ENCODE peak calls at places on chromosomes 2 and 18, in four cellular contexts. C is transverse colon; J is CD8-positive, alpha-beta memory T cell; M is breast epithelium. D is an unnamed sample.

GRCh38 chr18:9068346-9068745 is 34.2 kb upstream of the NDUFV2 start:
- DNase-seq in C (no peak), M (no peak), J (no peak), D (no peak)

GRCh38 chr2:188280811-188281222 is 10.9 kb upstream of the GULP1 start:
- DNase-seq in C (no peak), J (no peak), M (no peak), D (no peak)

GRCh38 chr2:112730791-112731190 is 10.0 kb downstream of the NT5DC4 start:
- DNase-seq in M (no peak), C (no peak), J (no peak), D (no peak)

GRCh38 chr2:141782574-141782973 is 348.2 kb downstream of the LRP1B start:
- DNase-seq in J (no peak), M (no peak), C (no peak), D (no peak)

GRCh38 chr2:80247339-80247738 is 57.2 kb downstream of the LRRTM1 start:
- DNase-seq in M (no peak), C (no peak), J (no peak), D (no peak)

GRCh38 chr2:129813404-129813803 is 166.1 kb upstream of the RAB6C start:
- DNase-seq in J (no peak), C (no peak), M (no peak), D (no peak)

GRCh38 chr2:13822365-13822764 is 810.2 kb upstream of the LRATD1 start:
- DNase-seq in M (no peak), J (no peak), C (no peak), D (no peak)

GRCh38 chr2:196750291-196750923 is 49.1 kb downstream of the GTF3C3 start:
- DNase-seq in M (no peak), C (no peak), J (no peak), D (no peak)

GRCh38 chr18:47080872-47081271 is 45.5 kb upstream of the ELOA2 start:
- DNase-seq in J (no peak), M (no peak), C (no peak), D (no peak)

GRCh38 chr2:71306762-71307161 is 24.8 kb upstream of the ZNF638 start:
- DNase-seq in C (no peak), J (no peak), M (no peak), D (no peak)

GRCh38 chr2:62705859-62706720 is 577 bp downstream of the EHBP1 start:
- DNase-seq in C (peak; percentile 67), M (no peak), J (no peak), D (peak; percentile 63)

GRCh38 chr2:104846955-104847820 is 6.7 kb upstream of the POU3F3 start:
- DNase-seq in M (no peak), C (no peak), J (no peak), D (no peak)

GRCh38 chr2:104845552-104845931 is 8.4 kb upstream of the POU3F3 start:
- DNase-seq in M (no peak), J (no peak), C (no peak), D (no peak)

GRCh38 chr2:158786897-158787296 is 8.2 kb upstream of the DAPL1 start:
- DNase-seq in C (no peak), J (no peak), M (no peak), D (no peak)

DNA sequence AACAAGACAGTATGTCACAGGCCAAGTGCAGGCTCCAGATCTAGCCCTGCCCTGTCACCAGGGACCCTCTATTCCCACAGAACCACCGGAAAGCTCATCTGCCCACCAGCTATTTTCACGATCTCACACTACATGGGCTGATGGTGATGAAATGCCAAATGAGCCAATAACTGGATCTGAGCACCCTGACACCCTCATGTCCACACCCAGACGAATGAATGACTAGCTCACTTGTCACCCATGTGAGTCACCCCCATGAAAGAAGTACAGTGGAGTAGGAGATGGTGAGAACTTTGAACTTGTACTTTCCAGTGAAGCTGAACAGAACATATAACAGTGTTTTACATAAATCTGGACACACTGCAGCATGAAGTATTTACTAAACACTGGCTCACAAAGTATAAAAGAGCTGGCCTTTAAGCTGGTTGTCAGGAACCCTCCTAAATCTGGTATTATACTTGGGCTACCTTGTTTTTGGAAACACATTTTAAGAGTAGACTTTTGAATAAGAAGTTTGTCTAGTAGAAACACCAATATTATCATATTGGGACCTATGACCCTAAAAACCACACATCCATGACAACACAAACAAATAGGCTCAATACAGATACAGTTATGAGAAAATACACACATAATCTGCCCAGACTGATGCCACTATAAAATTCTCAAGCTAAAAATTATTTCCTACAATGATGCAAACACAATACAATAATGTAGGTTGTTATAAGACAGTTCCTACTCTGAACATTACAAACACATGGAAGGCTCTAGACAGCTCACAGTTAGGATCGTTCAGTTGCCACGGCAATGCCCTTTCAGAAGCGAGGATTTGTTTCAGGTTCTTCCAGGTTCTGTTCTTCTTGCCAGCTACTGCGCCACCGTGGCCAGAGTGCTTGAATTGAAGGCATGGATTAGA is 19.0 kb downstream of the INO80C start:
- DNase-seq in M (no peak), J (no peak), C (peak; percentile 43), D (no peak)
- H3K4me1 ChIP-seq in M (no peaks in the 10 kb centered on the region), J (no peaks in the 10 kb centered on the region), C (peaks cover 54% of the 10 kb centered on the region), D (no peaks in the 10 kb centered on the region)

DNA sequence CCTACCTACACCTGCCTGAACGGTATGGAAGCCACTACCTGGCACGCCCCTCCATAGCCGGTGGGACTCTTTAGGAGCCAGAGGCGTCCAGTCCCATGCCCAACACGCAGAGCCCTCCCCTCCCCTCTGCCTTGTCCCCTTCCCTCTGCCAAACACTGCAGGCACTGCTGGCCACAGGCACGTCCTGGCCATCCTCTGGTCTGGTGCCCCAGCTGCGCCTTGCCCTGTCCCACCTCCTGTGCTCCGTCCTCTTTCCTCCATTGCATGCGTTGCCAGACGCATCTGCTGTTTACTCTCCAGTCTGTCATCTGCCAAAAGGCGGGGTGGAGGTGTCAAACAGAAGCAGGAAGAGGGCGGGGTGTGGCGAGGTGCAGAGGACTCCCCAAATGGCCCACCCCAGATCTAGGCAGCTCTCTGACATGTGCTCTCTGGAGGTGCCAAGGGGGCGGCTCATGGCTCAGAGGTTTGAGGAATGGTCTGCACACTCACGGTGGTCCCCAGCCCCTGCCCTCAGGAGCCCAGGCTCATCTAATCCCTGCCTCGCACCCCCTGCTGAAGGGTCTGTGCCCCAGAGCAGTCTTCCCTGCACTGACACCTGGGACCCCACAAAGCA is 45.1 kb downstream of the HS6ST1 start:
- DNase-seq in M (no peak), C (no peak), J (peak; percentile 70), D (no peak)
- H3K4me1 ChIP-seq in M (no peaks in the 10 kb centered on the region), C (peaks cover 15% of the 10 kb centered on the region), J (peaks cover 6% of the 10 kb centered on the region), D (no peaks in the 10 kb centered on the region)

DNA sequence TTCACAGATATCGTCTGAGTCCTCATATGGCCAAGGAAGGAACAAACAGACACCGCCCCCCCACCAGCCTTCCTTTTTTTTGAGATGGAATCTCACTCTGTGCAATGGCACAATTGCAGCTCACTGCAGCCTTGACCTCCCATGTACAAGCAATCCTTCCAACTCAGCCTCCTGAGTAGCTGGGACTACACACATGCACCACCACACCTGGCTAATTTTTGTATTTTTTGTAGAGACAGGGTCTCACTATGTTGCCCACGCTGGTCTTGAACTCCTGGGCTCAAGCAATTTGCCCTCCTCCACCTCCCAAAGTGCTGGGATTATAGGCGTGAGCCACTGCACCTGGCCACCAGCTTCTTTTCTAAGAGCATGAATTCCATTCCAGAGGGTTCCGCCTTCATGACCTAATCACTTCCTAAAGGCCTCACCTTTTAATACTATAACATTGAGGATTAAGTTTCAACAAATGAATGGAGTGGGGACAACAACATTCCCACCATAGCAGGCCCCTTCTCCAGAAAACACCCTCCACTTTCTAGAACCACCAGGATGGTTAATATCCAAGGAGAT is 2.2 kb upstream of the TMBIM1 start:
- DNase-seq in J (no peak), C (no peak), M (no peak), D (no peak)
- H3K4me1 ChIP-seq in J (peaks cover 38% of the 10 kb centered on the region), C (peaks cover 50% of the 10 kb centered on the region), M (no peaks in the 10 kb centered on the region), D (no peaks in the 10 kb centered on the region)

DNA sequence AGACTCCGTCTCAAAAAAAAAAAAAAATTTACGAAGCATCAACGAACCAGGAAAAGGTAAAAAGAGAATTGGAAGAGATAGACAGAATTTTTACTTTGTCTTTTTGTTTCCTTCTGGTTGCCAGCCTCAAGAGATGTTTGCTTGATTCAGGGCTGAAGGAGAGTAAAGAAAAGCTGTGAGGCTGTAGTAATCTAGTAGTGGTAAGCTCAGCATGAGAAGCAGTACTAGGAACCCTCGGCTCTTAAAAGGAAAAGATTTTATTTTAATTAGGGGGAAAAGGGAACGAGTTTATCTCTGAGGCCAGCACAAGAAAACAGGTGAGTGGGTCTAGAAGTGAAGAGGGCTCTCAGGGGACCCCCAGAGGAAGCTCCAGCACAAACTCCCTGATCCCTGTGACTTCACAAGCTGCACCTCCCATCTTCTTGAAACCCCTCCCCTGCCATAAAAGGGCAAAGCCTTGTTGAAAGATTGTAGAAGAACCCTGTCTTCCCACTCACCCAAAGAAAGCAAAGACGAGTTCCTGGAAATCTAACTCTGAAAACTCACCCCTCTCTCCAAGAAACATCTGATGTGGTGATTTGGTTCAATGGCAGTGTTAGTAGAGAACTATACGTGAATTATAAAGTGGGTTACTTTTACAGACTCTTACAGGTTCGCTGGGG is 8.6 kb downstream of the RBMS1 start:
- DNase-seq in C (no peak), J (no peak), M (no peak), D (peak; percentile 72)
- H3K4me1 ChIP-seq in C (peaks cover 14% of the 10 kb centered on the region), J (peaks cover 73% of the 10 kb centered on the region), M (no peaks in the 10 kb centered on the region), D (peaks cover 50% of the 10 kb centered on the region)

GRCh38 chr2:10368491-10369231 is 66.0 kb downstream of the HPCAL1 start:
- DNase-seq in C (no peak), M (no peak), J (no peak), D (no peak)

GRCh38 chr2:10369269-10370255 is 66.9 kb downstream of the HPCAL1 start:
- DNase-seq in M (no peak), J (no peak), C (peak; percentile 42), D (no peak)

GRCh38 chr2:10367472-10368439 is 65.1 kb downstream of the HPCAL1 start:
- DNase-seq in M (no peak), J (no peak), C (no peak), D (no peak)

GRCh38 chr2:10363861-10364610 is 61.3 kb downstream of the HPCAL1 start:
- DNase-seq in M (no peak), J (no peak), C (no peak), D (no peak)

DNA sequence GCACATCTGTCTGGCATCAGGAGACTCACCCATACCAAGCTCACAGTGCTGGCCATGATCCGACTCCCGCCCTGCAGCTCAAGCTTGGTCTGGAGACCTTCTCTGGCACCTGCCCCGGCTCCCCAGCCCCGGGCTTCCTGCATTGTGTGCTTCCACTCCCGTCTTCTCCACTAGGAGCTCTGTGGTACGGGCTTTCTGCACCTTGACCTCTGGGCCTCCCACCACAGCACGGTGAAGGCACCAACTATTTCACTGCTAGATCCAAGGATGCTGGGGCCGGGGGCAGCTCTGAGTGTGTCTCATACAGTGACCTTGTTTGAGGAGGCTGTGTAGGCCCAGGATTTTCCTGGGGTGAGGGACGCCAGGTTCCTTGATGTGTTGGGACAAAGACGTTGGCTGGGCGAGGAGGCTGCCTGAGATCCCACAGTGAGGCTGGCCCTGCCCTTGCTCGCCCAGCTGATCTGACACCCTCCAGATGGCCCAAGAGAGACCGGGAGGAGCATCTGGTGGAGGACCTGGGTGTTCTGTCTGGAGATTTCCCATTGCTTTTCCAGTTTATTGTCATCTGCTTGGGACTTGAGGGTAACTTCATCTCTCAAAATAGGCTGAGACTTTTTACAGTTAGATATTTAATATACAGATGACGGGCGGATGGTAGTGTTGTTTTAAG is 64.0 kb downstream of the HPCAL1 start:
- DNase-seq in J (no peak), C (no peak), M (no peak), D (no peak)
- H3K4me1 ChIP-seq in J (peaks cover 7% of the 10 kb centered on the region), C (peaks cover 7% of the 10 kb centered on the region), M (no peaks in the 10 kb centered on the region), D (no peaks in the 10 kb centered on the region)

GRCh38 chr2:229798446-229799147 is 84.2 kb upstream of the DNER start:
- DNase-seq in J (no peak), C (no peak), M (no peak), D (no peak)
- H3K4me1 ChIP-seq in J (no peaks in the 10 kb centered on the region), C (no peaks in the 10 kb centered on the region), M (no peaks in the 10 kb centered on the region), D (no peaks in the 10 kb centered on the region)

DNA sequence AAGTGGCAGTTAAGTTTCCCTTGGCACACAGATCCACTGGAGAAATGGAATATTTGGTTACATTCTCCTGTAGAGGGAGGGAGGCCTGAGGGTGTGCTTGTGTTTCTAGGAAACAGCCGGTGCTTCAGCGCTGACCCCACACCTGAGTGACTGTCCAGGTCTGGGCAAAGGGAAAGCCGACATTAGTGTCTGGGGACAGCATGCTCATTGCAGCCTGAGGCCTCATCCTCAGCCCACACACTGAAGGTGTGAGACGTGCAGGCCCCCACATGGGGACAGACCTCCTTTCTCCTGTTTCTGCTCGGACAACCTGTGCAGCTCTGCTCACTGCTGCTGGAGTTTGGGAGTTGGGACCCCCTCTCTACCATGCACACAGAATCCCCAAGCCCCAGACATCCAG is 178.3 kb downstream of the ACKR3 start:
- DNase-seq in J (no peak), C (no peak), M (no peak), D (no peak)
- H3K4me1 ChIP-seq in J (no peaks in the 10 kb centered on the region), C (peaks cover 4% of the 10 kb centered on the region), M (no peaks in the 10 kb centered on the region), D (no peaks in the 10 kb centered on the region)